ENCODE peak calls at places on chromosomes 1 and 21, in four cellular contexts. T, G, W and K are unnamed samples.

GRCh38 chr1:163877016-163877415 is 555.3 kb downstream of the NUF2 start:
- DNase-seq in T (no peak), G (no peak), W (no peak), K (no peak)

GRCh38 chr1:159860456-159860855 is 2.0 kb downstream of the VSIG8 start:
- DNase-seq in T (no peak), G (no peak), W (no peak), K (no peak)

GRCh38 chr1:97192872-97193572 is 471.4 kb downstream of the PTBP2 start:
- DNase-seq in T (no peak), G (no peak), W (no peak), K (no peak)

GRCh38 chr1:15526021-15526489 is 593 bp upstream of the DNAJC16 start:
- DNase-seq in T (no peak), G (no peak), W (no peak), K (no peak)

GRCh38 chr1:7940745-7941436 is at the start of gene TNFRSF9:
- DNase-seq in T (no peak), G (peak), W (no peak), K (no peak)

GRCh38 chr21:42261832-42262200 is 42.9 kb downstream of the ABCG1 start:
- DNase-seq in T (no peak), G (no peak), W (no peak), K (no peak)

GRCh38 chr1:8651236-8651890 is 166.1 kb downstream of the RERE start:
- DNase-seq in T (no peak), G (no peak), W (no peak), K (no peak)

GRCh38 chr1:205580140-205580922 is 51.5 kb downstream of the ELK4 start:
- DNase-seq in T (peak), G (no peak), W (no peak), K (no peak)

GRCh38 chr1:180785306-180785705 is 127.4 kb upstream of the KIAA1614 start:
- DNase-seq in T (no peak), G (no peak), W (no peak), K (no peak)

GRCh38 chr1:15299811-15300210 is 52.8 kb downstream of the FHAD1 start:
- DNase-seq in T (no peak), G (no peak), W (no peak), K (no peak)

GRCh38 chr1:3673381-3674099 is 21.2 kb downstream of the TP73 start:
- DNase-seq in T (peak), G (no peak), W (no peak), K (peak)

GRCh38 chr1:231315887-231316286 is 21.8 kb downstream of the EXOC8 start:
- DNase-seq in T (peak), G (peak), W (peak), K (no peak)

GRCh38 chr1:213666113-213666512 is 321.7 kb upstream of the PROX1 start:
- DNase-seq in T (no peak), G (no peak), W (no peak), K (no peak)

GRCh38 chr1:213670692-213671023 is 317.1 kb upstream of the PROX1 start:
- DNase-seq in T (no peak), G (no peak), W (no peak), K (no peak)

GRCh38 chr1:213669512-213669911 is 318.3 kb upstream of the PROX1 start:
- DNase-seq in T (no peak), G (no peak), W (no peak), K (no peak)

GRCh38 chr1:213666922-213667321 is 320.9 kb upstream of the PROX1 start:
- DNase-seq in T (no peak), G (no peak), W (no peak), K (no peak)

DNA sequence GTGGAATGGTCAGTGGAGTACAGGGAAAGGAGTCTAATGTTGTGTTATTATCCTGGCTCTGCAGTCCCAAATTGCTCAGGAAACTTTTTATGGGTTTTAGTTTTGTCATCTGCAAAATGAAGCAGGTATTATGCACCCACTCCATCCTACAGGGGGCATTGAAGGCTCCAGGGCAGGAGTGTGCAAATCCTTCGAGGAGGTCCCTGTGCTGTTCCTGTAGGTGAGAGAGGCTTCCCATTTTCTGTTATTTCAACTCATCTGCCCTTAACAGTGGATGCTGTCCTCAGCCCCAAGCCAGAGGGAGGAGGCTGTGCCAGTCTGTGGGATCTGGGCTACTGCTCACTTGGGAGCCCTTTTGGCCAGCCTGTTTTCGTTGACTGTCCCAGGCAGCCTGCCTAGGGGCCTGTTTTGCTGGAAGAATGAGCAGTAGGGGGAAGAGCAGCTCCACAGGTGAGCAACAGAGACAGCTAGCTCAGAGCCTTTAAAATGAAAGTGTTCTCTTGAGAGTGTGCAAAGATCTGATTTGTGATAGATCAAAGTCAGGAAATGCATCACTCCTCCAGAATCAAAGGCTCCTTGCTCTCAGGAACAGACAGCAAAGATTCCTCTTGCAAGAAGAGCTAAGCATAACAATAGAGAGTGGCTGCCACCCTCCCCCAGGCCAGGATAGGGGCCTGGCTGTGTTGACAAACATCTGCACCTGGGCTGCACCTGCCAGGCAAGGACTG is 317.6 kb upstream of the PROX1 start:
- DNase-seq in T (peak), G (no peak), W (no peak), K (no peak)
- TF ChIP-seq CBFB in T (no peak), G (no peak), W (no peak), K (no peak)

GRCh38 chr21:14752006-14752909 is 206.1 kb upstream of the SAMSN1 start:
- DNase-seq in T (no peak), G (no peak), W (no peak), K (no peak)

GRCh38 chr21:14751602-14752001 is 205.5 kb upstream of the SAMSN1 start:
- DNase-seq in T (no peak), G (no peak), W (no peak), K (no peak)

GRCh38 chr21:14753069-14753465 is 207.0 kb upstream of the SAMSN1 start:
- DNase-seq in T (no peak), G (no peak), W (no peak), K (no peak)

GRCh38 chr21:14750041-14750440 is 203.9 kb upstream of the SAMSN1 start:
- DNase-seq in T (no peak), G (no peak), W (no peak), K (no peak)

GRCh38 chr21:14751011-14751410 is 204.9 kb upstream of the SAMSN1 start:
- DNase-seq in T (no peak), G (no peak), W (no peak), K (no peak)
- TF ChIP-seq CBFB in T (no peak), G (no peak), W (no peak), K (no peak)

GRCh38 chr1:102640872-102641271 is 467.4 kb downstream of the COL11A1 start:
- DNase-seq in T (no peak), G (no peak), W (no peak), K (no peak)
- TF ChIP-seq CBFB in T (no peak), G (no peak), W (no peak), K (no peak)

GRCh38 chr1:41882068-41882477 is 36.6 kb downstream of the HIVEP3 start:
- DNase-seq in T (no peak), G (peak), W (no peak), K (no peak)

GRCh38 chr1:41883507-41883906 is 35.2 kb downstream of the HIVEP3 start:
- DNase-seq in T (no peak), G (no peak), W (no peak), K (no peak)

GRCh38 chr1:41884256-41885240 is 34.2 kb downstream of the HIVEP3 start:
- DNase-seq in T (no peak), G (no peak), W (no peak), K (no peak)

GRCh38 chr1:41880951-41881885 is 37.5 kb downstream of the HIVEP3 start:
- DNase-seq in T (no peak), G (no peak), W (no peak), K (no peak)

DNA sequence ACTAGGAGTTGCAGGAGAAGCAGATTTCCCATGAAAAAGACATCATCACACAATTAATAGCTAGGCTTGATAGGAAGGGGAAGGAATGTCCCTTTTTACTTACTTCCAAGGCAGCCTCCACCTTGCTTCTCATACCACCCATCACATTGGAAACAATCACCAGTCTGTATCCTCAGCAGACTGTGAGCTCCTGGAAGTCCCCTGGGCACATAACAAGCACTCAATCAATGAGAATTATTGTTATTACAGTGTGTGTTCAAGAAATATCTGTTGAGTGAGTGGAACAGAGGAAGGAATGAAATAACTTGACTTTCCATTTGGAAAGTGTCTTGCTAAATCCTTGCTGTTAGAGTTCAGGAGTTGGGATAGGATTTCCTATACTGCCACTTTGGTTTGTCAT is 36.2 kb downstream of the HIVEP3 start:
- DNase-seq in T (no peak), G (no peak), W (no peak), K (no peak)
- TF ChIP-seq CBFB in T (no peak), G (no peak), W (no peak), K (no peak)

GRCh38 chr1:19679691-19680090 is 15.0 kb downstream of the HTR6 start:
- DNase-seq in T (no peak), G (no peak), W (no peak), K (no peak)

GRCh38 chr1:19678931-19679453 is 14.3 kb downstream of the HTR6 start:
- DNase-seq in T (no peak), G (no peak), W (no peak), K (no peak)

GRCh38 chr1:19678493-19678892 is 13.8 kb downstream of the HTR6 start:
- DNase-seq in T (no peak), G (no peak), W (no peak), K (no peak)

GRCh38 chr1:19675797-19676196 is 11.1 kb downstream of the HTR6 start:
- DNase-seq in T (no peak), G (no peak), W (no peak), K (no peak)

GRCh38 chr1:19676438-19676922 is 11.8 kb downstream of the HTR6 start:
- DNase-seq in T (peak), G (peak), W (peak), K (no peak)
- TF ChIP-seq CBFB in T (no peak), G (no peak), W (no peak), K (no peak)

DNA sequence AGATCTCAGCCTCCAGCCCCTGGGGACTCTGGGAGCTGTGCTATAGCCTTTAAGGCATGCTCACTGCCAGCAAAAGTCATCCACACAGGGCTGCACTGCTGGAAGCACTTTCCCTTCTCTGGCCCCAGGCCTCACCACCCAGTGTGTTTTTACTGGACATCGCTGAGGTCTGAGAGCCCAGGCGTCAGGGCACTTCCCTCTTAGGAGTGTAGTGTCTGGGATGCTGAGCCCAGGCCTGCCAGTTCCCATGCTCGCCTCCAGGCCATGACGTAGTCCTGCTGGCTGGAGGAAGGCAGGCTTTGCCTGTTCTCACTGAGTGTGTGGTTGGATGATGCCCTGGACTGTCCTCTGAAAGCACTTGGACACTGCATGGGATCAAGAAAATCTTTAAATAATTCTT is 101.2 kb downstream of the GDAP2 start:
- DNase-seq in T (no peak), G (no peak), W (no peak), K (no peak)
- TF ChIP-seq CBFB in T (no peak), G (no peak), W (no peak), K (no peak)